ENCODE peak calls at places on chromosome 20, in four cellular contexts. One of them, this sample, is unnamed.
A peak's percentile ranks its signal among the peaks of the same experiment; 100 is the strongest.

GRCh38 chr20:59435496-59435895 is 135.1 kb downstream of the EDN3 start:
- DNase-seq in A549: no peak
- DNase-seq in esophagus squamous epithelium: no peak
- DNase-seq in cardiac muscle cell: no peak
- DNase-seq in this sample: no peak

GRCh38 chr20:38167851-38168760 is 3.0 kb upstream of the TGM2 start:
- DNase-seq in A549: peak; percentile 57
- DNase-seq in esophagus squamous epithelium: no peak
- DNase-seq in cardiac muscle cell: no peak
- DNase-seq in this sample: peak; percentile 98

GRCh38 chr20:55977723-55978481 is 27.4 kb downstream of the CBLN4 start:
- DNase-seq in A549: no peak
- DNase-seq in esophagus squamous epithelium: no peak
- DNase-seq in cardiac muscle cell: no peak
- DNase-seq in this sample: no peak

GRCh38 chr20:8473459-8473858 is 341.4 kb downstream of the PLCB1 start:
- DNase-seq in A549: no peak
- DNase-seq in esophagus squamous epithelium: no peak
- DNase-seq in cardiac muscle cell: no peak
- DNase-seq in this sample: peak; percentile 14

GRCh38 chr20:60262967-60263603 is 304.9 kb downstream of the CDH26 start:
- DNase-seq in A549: peak; percentile 30
- DNase-seq in esophagus squamous epithelium: no peak
- DNase-seq in cardiac muscle cell: peak; percentile 25
- DNase-seq in this sample: peak; percentile 7

GRCh38 chr20:15047561-15047960 is 710.1 kb upstream of the FLRT3 start:
- DNase-seq in A549: no peak
- DNase-seq in esophagus squamous epithelium: no peak
- DNase-seq in cardiac muscle cell: no peak
- DNase-seq in this sample: no peak

GRCh38 chr20:9493818-9494217 is 20.6 kb upstream of the LAMP5 start:
- DNase-seq in A549: no peak
- DNase-seq in esophagus squamous epithelium: no peak
- DNase-seq in cardiac muscle cell: no peak
- DNase-seq in this sample: no peak

GRCh38 chr20:34985439-34986310 is 30.0 kb downstream of the MYH7B start:
- DNase-seq in A549: no peak
- DNase-seq in esophagus squamous epithelium: no peak
- DNase-seq in cardiac muscle cell: no peak
- DNase-seq in this sample: peak; percentile 5

GRCh38 chr20:9100721-9101120 is 31.8 kb downstream of the PLCB4 start:
- DNase-seq in A549: no peak
- DNase-seq in esophagus squamous epithelium: no peak
- DNase-seq in cardiac muscle cell: no peak
- DNase-seq in this sample: no peak

GRCh38 chr20:2955257-2955950 is 82.1 kb downstream of the PTPRA start:
- DNase-seq in A549: no peak
- DNase-seq in esophagus squamous epithelium: no peak
- DNase-seq in cardiac muscle cell: no peak
- DNase-seq in this sample: no peak

GRCh38 chr20:37386505-37387201 is 40.7 kb downstream of the SRC start:
- DNase-seq in A549: no peak
- DNase-seq in esophagus squamous epithelium: no peak
- DNase-seq in cardiac muscle cell: no peak
- DNase-seq in this sample: no peak

GRCh38 chr20:37480915-37481314 is 40.1 kb upstream of the NNAT start:
- DNase-seq in A549: no peak
- DNase-seq in esophagus squamous epithelium: no peak
- DNase-seq in cardiac muscle cell: no peak
- DNase-seq in this sample: peak; percentile 34

GRCh38 chr20:21378259-21378658 is 19.1 kb downstream of the NKX2-4 start:
- DNase-seq in A549: no peak
- DNase-seq in esophagus squamous epithelium: no peak
- DNase-seq in cardiac muscle cell: no peak
- DNase-seq in this sample: no peak

GRCh38 chr20:46089076-46089337 is 755 bp downstream of the NCOA5 start:
- DNase-seq in A549: peak; percentile 19
- DNase-seq in esophagus squamous epithelium: no peak
- DNase-seq in cardiac muscle cell: peak; percentile 74
- DNase-seq in this sample: no peak

GRCh38 chr20:9112541-9113515 is 43.9 kb downstream of the PLCB4 start:
- DNase-seq in A549: no peak
- DNase-seq in esophagus squamous epithelium: no peak
- DNase-seq in cardiac muscle cell: peak; percentile 93
- DNase-seq in this sample: peak; percentile 70

GRCh38 chr20:41316602-41317535 is 662 bp downstream of the ZHX3 start:
- DNase-seq in A549: peak; percentile 87
- DNase-seq in esophagus squamous epithelium: no peak
- DNase-seq in cardiac muscle cell: peak; percentile 72
- DNase-seq in this sample: peak; percentile 86

GRCh38 chr20:17721802-17722486 is 22.2 kb downstream of the BANF2 start:
- DNase-seq in A549: peak; percentile 27
- DNase-seq in esophagus squamous epithelium: no peak
- DNase-seq in cardiac muscle cell: no peak
- DNase-seq in this sample: peak; percentile 5
- TF ChIP-seq CTCF in A549: no peak
- TF ChIP-seq CTCF in esophagus squamous epithelium: no peak
- TF ChIP-seq CTCF in cardiac muscle cell: peak; percentile 12
- TF ChIP-seq CTCF in this sample: no peak

DNA sequence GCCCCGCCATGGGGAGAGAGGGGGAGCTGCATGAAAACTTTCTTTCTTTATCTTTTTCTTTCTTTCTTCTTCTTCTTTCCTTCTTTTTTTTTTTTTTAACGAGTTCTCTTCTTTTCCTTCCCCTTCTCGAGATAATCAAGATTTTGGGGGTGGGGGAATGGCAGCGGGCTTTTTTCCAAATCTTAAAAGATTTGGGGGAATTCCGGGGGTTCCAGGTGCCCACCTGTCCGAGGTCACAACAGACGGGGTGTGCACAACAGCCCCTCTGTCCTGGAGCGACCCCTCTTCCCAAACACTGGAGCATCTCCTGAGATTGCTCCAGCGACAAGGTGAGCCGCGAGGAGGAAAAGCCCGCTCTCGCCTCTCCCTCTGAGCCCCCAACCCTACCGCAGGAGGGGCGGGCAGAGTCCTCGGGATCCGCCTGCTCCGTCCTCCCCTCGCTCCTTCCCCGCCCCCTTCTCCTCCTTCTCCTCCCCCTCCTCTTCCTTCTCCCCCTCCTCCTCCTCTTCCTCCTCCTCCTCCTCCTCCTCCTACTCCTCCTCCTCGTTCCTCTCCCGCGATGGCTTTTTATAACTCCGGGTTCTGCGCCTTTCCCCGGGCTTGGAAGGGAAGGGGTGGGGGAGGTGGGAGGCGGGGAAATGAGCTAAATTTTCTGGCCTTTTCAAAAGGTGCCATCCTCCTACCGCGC is 694 bp upstream of the KCNB1 start:
- DNase-seq in A549: no peak
- DNase-seq in esophagus squamous epithelium: no peak
- DNase-seq in cardiac muscle cell: no peak
- DNase-seq in this sample: no peak
- H3K4me3 ChIP-seq in A549: peak overlapping the region; percentile 51
- H3K4me3 ChIP-seq in esophagus squamous epithelium: peak overlapping the region; percentile 67
- H3K4me3 ChIP-seq in cardiac muscle cell: peak overlapping the region; percentile 19
- H3K4me3 ChIP-seq in this sample: peak overlapping the region; percentile 51

DNA sequence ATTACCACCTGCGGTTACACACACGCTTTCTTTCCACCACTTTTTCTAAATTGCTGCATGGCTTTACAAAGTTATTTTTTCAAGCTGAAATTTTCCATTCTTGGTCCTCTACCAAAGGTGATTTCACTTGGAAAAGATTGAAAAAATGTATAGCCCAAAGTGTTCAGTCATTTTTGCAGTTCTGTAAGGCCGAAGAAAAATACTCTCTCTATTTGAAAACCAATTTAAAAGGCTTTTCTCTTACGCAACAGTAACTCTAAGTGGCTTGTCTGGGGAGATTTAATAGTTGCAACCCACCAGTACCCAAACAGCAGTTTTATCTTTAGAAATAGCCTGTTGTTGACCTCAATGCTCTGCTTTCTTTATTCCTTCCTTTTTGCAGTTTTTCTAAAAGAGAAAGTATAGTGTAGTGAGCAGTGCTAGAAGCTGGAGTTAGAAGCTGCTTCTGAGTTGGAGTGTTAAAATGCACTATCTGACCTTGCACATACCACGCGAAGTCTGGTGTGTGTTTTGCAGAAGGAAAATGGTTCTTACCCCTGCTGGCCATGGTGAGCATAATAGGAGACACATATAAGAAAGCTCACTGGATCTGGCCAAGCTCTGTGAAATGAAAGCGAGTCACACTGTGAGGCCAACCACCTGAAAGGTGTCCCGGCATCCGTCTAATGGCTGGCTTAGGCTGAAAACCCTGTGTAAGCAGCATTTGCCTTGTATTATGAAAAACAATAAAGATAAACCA is 271.6 kb upstream of the PRND start:
- DNase-seq in A549: peak; percentile 21
- DNase-seq in esophagus squamous epithelium: no peak
- DNase-seq in cardiac muscle cell: peak; percentile 67
- DNase-seq in this sample: peak; percentile 34
- TF ChIP-seq CTCF in A549: no peak
- TF ChIP-seq CTCF in esophagus squamous epithelium: no peak
- TF ChIP-seq CTCF in cardiac muscle cell: peak; percentile 37
- TF ChIP-seq CTCF in this sample: peak; percentile 35

GRCh38 chr20:33444797-33445560 is 1.4 kb upstream of the SNTA1 start:
- DNase-seq in A549: no peak
- DNase-seq in esophagus squamous epithelium: no peak
- DNase-seq in cardiac muscle cell: peak; percentile 46
- DNase-seq in this sample: no peak
- H3K4me3 ChIP-seq in A549: peak overlapping the region; percentile 83
- H3K4me3 ChIP-seq in esophagus squamous epithelium: peak overlapping the region; percentile 97
- H3K4me3 ChIP-seq in cardiac muscle cell: no peak overlapping the region
- H3K4me3 ChIP-seq in this sample: no peak overlapping the region

DNA sequence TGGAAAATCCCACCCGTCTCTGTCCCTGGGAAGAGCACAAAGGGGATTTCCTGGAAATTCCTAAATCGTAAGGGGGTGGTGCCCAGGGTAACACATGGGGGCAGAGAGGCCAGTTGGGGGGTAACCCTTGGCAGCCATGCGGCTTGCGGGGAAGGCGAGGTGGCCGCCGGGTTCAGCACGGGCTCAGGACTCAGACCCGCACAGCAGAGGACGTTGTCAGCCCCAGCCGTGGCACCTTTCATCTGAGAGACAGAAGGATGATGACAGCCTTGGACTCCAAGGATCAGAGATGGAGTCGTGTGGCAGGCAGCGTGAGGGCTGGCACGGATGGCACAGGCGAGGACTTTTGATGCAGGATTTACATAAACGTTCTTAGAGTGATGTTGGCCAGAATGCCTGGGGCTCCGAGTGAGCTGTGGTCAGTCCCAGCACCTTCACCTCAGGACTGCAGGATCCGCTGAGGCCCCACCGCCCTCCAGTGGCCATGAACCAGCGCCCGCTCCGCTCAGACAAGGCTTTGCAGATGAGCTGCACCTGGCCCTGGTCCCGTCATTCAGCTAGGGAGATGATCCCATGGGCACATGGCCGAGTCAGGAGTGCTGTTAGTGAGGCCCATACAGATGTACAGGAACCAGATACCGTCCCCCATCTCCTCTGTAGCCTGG is 190.3 kb downstream of the TAF4 start:
- DNase-seq in A549: no peak
- DNase-seq in esophagus squamous epithelium: no peak
- DNase-seq in cardiac muscle cell: peak; percentile 34
- DNase-seq in this sample: no peak
- TF ChIP-seq CTCF in A549: no peak
- TF ChIP-seq CTCF in esophagus squamous epithelium: no peak
- TF ChIP-seq CTCF in cardiac muscle cell: no peak
- TF ChIP-seq CTCF in this sample: no peak

This sample was measured in fibroblast of the aortic adventitia.